ENCODE peak calls at places on chromosome 9, in eight cellular contexts. P, D, W, K, T, I, V and O are unnamed samples.
A peak's percentile ranks its signal among the peaks of the same experiment; 100 is the strongest.

GRCh38 chr9:85871008-85871407 is 69.9 kb upstream of the NAA35 start:
- DNase-seq in P (no peak), T (no peak), V (no peak), W (no peak), I (no peak), D (no peak), K (no peak), O (no peak)

GRCh38 chr9:85514256-85514655 is 227.5 kb downstream of the AGTPBP1 start:
- DNase-seq in I (no peak), W (peak; percentile 16), K (no peak), T (no peak), P (no peak), V (no peak), D (no peak), O (no peak)

GRCh38 chr9:116279230-116279629 is 125.6 kb downstream of the PAPPA start:
- DNase-seq in V (no peak), I (no peak), D (no peak), T (no peak), K (no peak), W (peak; percentile 91), P (no peak), O (peak; percentile 24)

GRCh38 chr9:121201045-121201737 is 478 bp downstream of the RAB14 start:
- DNase-seq in D (peak; percentile 78), I (no peak), W (peak; percentile 45), T (no peak), P (peak; percentile 40), K (peak; percentile 71), V (peak; percentile 8), O (peak; percentile 19)

GRCh38 chr9:93023521-93023815 is 35.0 kb upstream of the SUSD3 start:
- DNase-seq in D (no peak), K (no peak), V (no peak), W (no peak), I (no peak), T (no peak), P (no peak), O (no peak)

GRCh38 chr9:125674981-125675973 is 31.7 kb downstream of the MAPKAP1 start:
- DNase-seq in I (peak; percentile 81), T (no peak), W (peak; percentile 91), V (peak; percentile 75), K (no peak), P (no peak), D (no peak), O (no peak)

GRCh38 chr9:87864915-87865314 is 17.8 kb upstream of the SPATA31E1 start:
- DNase-seq in T (no peak), W (no peak), K (no peak), D (no peak), V (no peak), P (no peak), I (no peak), O (no peak)

GRCh38 chr9:78021692-78022091 is 9.9 kb downstream of the GNAQ start:
- DNase-seq in W (no peak), V (no peak), P (no peak), T (no peak), D (peak; percentile 64), I (no peak), K (no peak), O (no peak)

GRCh38 chr9:91119679-91120078 is 242.0 kb downstream of the AUH start:
- DNase-seq in K (no peak), T (no peak), V (peak; percentile 33), W (peak; percentile 74), I (no peak), D (no peak), P (no peak), O (no peak)

GRCh38 chr9:81976351-81976750 is 12.2 kb upstream of the SPATA31D1 start:
- DNase-seq in I (no peak), T (no peak), D (no peak), W (no peak), P (no peak), V (no peak), K (no peak), O (no peak)

GRCh38 chr9:77561321-77562020 is 86.7 kb downstream of the GNA14 start:
- DNase-seq in I (no peak), T (no peak), W (no peak), K (no peak), V (no peak), P (no peak), D (no peak), O (no peak)

GRCh38 chr9:133862585-133863041 is 124.5 kb upstream of the SARDH start:
- DNase-seq in I (no peak), W (no peak), K (no peak), T (peak; percentile 44), P (no peak), D (peak; percentile 84), V (no peak), O (no peak)

GRCh38 chr9:113602126-113603119 is 138.9 kb downstream of the RGS3 start:
- DNase-seq in V (no peak), I (no peak), W (peak; percentile 84), P (peak; percentile 48), T (no peak), D (peak; percentile 89), K (peak; percentile 87), O (no peak)

GRCh38 chr9:72945391-72945790 is 7.5 kb downstream of the ALDH1A1 start:
- DNase-seq in K (no peak), P (no peak), W (no peak), I (no peak), T (no peak), V (no peak), D (no peak), O (no peak)

GRCh38 chr9:95211028-95211427 is 106.5 kb downstream of the FANCC start:
- DNase-seq in W (no peak), K (no peak), T (no peak), P (no peak), D (no peak), I (no peak), V (no peak), O (no peak)

GRCh38 chr9:138059196-138059595 is 181.6 kb downstream of the CACNA1B start:
- DNase-seq in K (no peak), W (no peak), I (no peak), P (no peak), D (no peak), V (no peak), T (no peak), O (no peak)

GRCh38 chr9:83061036-83061435 is 1.9 kb downstream of the RASEF start:
- DNase-seq in T (no peak), K (no peak), W (peak; percentile 47), P (no peak), I (no peak), V (no peak), D (no peak), O (no peak)